ENCODE peak calls at places on chromosome 19, in six cellular contexts. F, P, U, W, J and X are unnamed samples.

GRCh38 chr19:2702170-2703076 is at the start of gene GNG7:
- DNase-seq in U (peak), F (peak), P (peak), W (no peak), J (peak), X (no peak)

GRCh38 chr19:18141031-18141430 is 11.9 kb upstream of the PIK3R2 start:
- DNase-seq in P (no peak), U (no peak), W (no peak), F (no peak), J (no peak), X (no peak)

GRCh38 chr19:3509566-3509989 is 3.5 kb downstream of the FZR1 start:
- DNase-seq in J (no peak), F (no peak), U (peak), P (peak), W (no peak), X (no peak)

GRCh38 chr19:49875801-49876421 is 1.2 kb downstream of the AKT1S1 start:
- DNase-seq in F (peak), P (no peak), U (peak), J (peak), W (no peak), X (peak)

GRCh38 chr19:5137571-5138124 is 168.7 kb downstream of the KDM4B start:
- DNase-seq in F (peak), P (no peak), U (no peak), W (no peak), J (no peak), X (no peak)

GRCh38 chr19:51687791-51688664 is 5.1 kb upstream of the SPACA6 start:
- DNase-seq in U (peak), P (peak), F (peak), J (peak), W (no peak), X (peak)

GRCh38 chr19:3175761-3176714 is 2.5 kb upstream of the S1PR4 start:
- DNase-seq in J (peak), F (no peak), P (no peak), W (peak), U (peak), X (no peak)

GRCh38 chr19:22286151-22286810 is at the start of gene ZNF729:
- DNase-seq in P (no peak), J (no peak), U (no peak), W (no peak), F (no peak), X (no peak)

GRCh38 chr19:19900124-19900523 is 622 bp upstream of the ZNF93 start:
- DNase-seq in U (peak), P (peak), J (no peak), F (peak), W (no peak), X (peak)

GRCh38 chr19:55638864-55639359 is 1.9 kb upstream of the ZNF580 start:
- DNase-seq in W (no peak), J (peak), F (peak), P (no peak), U (peak), X (peak)

GRCh38 chr19:49142866-49143335 is 12.3 kb downstream of the HRC start:
- DNase-seq in W (peak), U (peak), J (peak), P (peak), F (peak), X (peak)

GRCh38 chr19:46944123-46944718 is 75.4 kb upstream of the NPAS1 start:
- DNase-seq in U (no peak), P (no peak), F (no peak), J (peak), W (no peak), X (peak)

GRCh38 chr19:3034845-3035541 is 5.9 kb upstream of the TLE2 start:
- DNase-seq in U (peak), F (peak), W (no peak), P (no peak), J (no peak), X (peak)

GRCh38 chr19:11420429-11420893 is 1.3 kb upstream of the RGL3 start:
- DNase-seq in W (no peak), U (peak), F (no peak), P (no peak), J (peak), X (no peak)

GRCh38 chr19:927044-927706 is 1.3 kb downstream of the ARID3A start:
- DNase-seq in J (peak), F (peak), W (no peak), U (peak), P (no peak), X (peak)

GRCh38 chr19:2529473-2529918 is 53.6 kb downstream of the GADD45B start:
- DNase-seq in U (peak), J (peak), W (peak), P (peak), F (no peak), X (peak)

GRCh38 chr19:4861147-4861546 is 6.3 kb downstream of the PLIN3 start:
- DNase-seq in U (no peak), J (no peak), F (no peak), W (no peak), P (no peak), X (no peak)

GRCh38 chr19:19385131-19385899 is 20.2 kb upstream of the GATAD2A start:
- DNase-seq in P (peak), U (peak), F (peak), W (peak), J (peak), X (peak)

GRCh38 chr19:23314505-23315241 is 64.5 kb upstream of the ZNF724 start:
- DNase-seq in W (no peak), U (no peak), P (no peak), J (no peak), F (no peak), X (no peak)

GRCh38 chr19:23312515-23312914 is 62.3 kb upstream of the ZNF724 start:
- DNase-seq in J (no peak), W (no peak), P (no peak), U (no peak), F (no peak), X (no peak)

GRCh38 chr19:23321953-23322549 is 71.9 kb upstream of the ZNF724 start:
- DNase-seq in W (no peak), J (no peak), P (no peak), F (no peak), U (no peak), X (no peak)

GRCh38 chr19:23313196-23313595 is 63.0 kb upstream of the ZNF724 start:
- DNase-seq in P (no peak), W (no peak), F (no peak), U (no peak), J (no peak), X (no peak)

GRCh38 chr19:23318143-23318542 is 67.9 kb upstream of the ZNF724 start:
- DNase-seq in W (no peak), F (no peak), J (no peak), P (no peak), U (no peak), X (no peak)
- H3K4me3 ChIP-seq in W (no peak), F (no peak), J (no peak), P (no peak), U (no peak), X (no peak)

DNA sequence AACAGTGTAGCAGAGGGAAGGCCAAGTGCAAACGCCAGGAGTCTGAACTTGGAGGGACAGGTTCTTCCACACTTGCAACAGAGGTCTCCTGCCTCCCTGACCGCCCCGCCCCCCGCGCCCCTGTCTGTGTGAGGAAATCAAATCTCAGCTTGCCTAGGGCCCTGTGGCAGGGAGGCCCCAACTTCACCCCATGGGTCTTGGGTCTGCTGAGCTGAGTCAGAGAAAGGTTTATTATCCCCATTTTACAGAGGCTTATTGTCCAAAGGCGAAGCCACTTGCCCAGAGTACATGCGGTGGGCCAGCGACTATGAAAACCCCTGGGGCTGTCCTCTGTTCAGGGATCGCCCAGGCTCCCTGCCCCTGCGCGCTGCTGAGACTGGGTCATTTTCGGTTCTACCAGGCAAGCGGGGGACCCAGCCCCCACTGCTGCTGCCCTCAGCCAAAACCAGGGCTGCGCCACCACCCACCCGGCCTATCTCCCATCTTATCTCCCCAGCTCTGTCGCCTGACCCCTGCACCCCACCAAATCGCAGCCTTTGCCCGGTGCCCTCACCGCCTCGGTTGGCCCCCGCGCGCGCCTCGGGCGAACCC is 956 bp upstream of the CERS4 start:
- DNase-seq in J (peak), U (no peak), W (no peak), P (no peak), F (no peak), X (peak)
- H3K4me3 ChIP-seq in J (peak), U (peak), W (no peak), P (no peak), F (peak), X (peak)

GRCh38 chr19:33290956-33291622 is 11.2 kb downstream of the CEBPA start:
- DNase-seq in F (no peak), W (no peak), P (no peak), J (peak), U (no peak), X (no peak)
- H3K4me3 ChIP-seq in F (no peak), W (no peak), P (no peak), J (no peak), U (no peak), X (no peak)

GRCh38 chr19:34403784-34404108 is 453 bp upstream of the PDCD2L start:
- DNase-seq in F (no peak), J (no peak), U (no peak), P (no peak), W (no peak), X (no peak)
- H3K4me3 ChIP-seq in F (peak), J (peak), U (peak), P (peak), W (peak), X (peak)

DNA sequence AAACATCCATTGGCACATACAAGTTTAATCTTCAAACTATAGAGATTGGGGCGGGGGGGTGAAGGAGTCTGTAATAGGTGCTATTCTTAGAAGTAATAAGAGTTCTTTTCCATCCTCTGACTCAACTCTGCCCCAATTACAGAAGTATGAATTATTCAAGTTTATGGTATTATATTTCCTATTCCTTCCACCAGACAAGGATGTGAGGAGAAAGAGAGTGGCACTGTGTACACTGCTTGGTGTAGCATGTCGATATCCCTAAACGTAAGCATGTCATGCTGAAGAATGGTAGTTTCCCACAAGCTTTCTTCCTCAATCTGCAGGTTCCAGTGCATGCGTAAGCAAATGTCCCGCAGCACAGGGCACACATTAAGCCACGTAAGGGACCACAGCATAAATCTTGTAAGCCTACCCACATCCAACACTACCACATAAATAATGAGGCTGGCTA is 14.1 kb downstream of the BRD4 start:
- DNase-seq in W (no peak), P (no peak), J (no peak), U (no peak), F (no peak), X (no peak)
- H3K4me3 ChIP-seq in W (no peak), P (no peak), J (no peak), U (no peak), F (no peak), X (no peak)

DNA sequence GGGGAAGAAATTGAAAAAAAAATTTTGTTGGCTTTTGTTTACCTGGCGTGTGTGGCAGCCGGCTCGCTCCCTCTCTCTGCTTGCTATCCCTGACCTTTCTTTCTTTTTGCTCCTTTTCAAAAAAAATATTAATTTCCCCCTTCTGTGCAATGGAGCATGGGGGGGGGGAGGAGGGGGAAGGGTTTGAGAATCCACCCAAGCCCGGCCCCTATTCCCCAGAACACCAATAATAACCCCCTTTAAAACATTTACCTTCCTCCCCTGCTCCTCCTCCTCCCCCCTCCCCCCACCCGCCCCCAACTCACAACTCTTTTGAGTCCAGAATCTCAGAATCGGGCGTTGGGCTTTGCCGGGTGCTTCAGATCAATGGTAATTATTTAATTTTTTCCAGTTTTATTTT is 28.4 kb downstream of the NFIX start:
- DNase-seq in W (no peak), P (no peak), J (no peak), U (no peak), F (no peak), X (peak)
- H3K4me3 ChIP-seq in W (peak), P (peak), J (peak), U (no peak), F (no peak), X (peak)

GRCh38 chr19:35510626-35510964 is 2.9 kb downstream of the DMKN start:
- DNase-seq in F (no peak), P (no peak), W (no peak), U (no peak), J (no peak), X (no peak)

GRCh38 chr19:35507561-35507960 is 5.9 kb downstream of the DMKN start:
- DNase-seq in U (no peak), J (no peak), F (no peak), W (no peak), P (no peak), X (no peak)

GRCh38 chr19:35508129-35508528 is 5.3 kb downstream of the DMKN start:
- DNase-seq in W (no peak), U (no peak), J (no peak), P (no peak), F (no peak), X (no peak)

GRCh38 chr19:35509861-35510625 is 3.4 kb downstream of the DMKN start:
- DNase-seq in P (no peak), U (peak), W (no peak), F (peak), J (peak), X (peak)

DNA sequence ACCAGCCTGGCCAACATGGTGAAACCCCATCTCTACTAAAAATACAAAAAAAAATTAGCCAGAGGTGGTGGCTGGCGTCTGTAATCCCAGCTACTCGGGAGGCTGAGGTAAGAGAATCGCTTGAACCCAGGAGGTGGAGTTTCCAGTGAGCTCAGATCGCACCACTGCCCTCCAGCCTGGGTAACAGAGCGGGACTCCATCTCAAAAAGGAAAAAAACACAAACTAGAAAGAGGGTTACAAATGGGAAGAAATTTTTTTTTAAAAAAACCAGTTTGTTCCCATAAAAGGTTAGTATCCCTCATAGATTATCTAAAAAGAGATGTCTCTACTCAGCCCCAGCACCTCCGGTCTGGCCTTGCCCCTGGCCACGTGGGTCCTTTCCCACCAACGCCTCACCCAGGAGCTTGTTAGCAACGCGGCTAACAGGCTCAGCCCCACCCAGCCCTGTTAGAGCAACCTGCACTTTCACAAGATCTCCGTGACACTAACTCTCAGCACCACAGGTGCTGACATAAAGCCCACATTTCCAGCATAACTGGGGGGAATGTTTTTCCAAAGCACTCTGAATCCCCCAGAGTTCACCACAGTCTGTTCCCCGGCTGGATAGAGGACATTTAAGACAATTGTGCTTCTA is 4.3 kb downstream of the DMKN start:
- DNase-seq in U (no peak), J (no peak), P (no peak), F (peak), W (no peak), X (no peak)
- H3K4me3 ChIP-seq in U (no peak), J (no peak), P (no peak), F (no peak), W (no peak), X (no peak)

GRCh38 chr19:10104130-10104513 is 1.6 kb upstream of the ANGPTL6 start:
- DNase-seq in W (no peak), U (no peak), P (no peak), F (no peak), J (no peak), X (no peak)

GRCh38 chr19:10106100-10106936 is at the start of gene PPAN:
- DNase-seq in J (peak), W (peak), F (peak), P (peak), U (peak), X (peak)

GRCh38 chr19:10104665-10105221 is 1.4 kb upstream of the PPAN start:
- DNase-seq in U (no peak), W (no peak), F (no peak), P (no peak), J (no peak), X (no peak)

GRCh38 chr19:10107254-10107653 is 1.1 kb downstream of the PPAN start:
- DNase-seq in J (no peak), F (no peak), W (no peak), U (no peak), P (no peak), X (no peak)

GRCh38 chr19:10105241-10106099 is 692 bp upstream of the PPAN start:
- DNase-seq in W (no peak), J (no peak), F (no peak), U (no peak), P (no peak), X (no peak)
- H3K4me3 ChIP-seq in W (peak), J (no peak), F (no peak), U (peak), P (peak), X (peak)